ENCODE peak calls at places on chromosomes 13 and 19, in eight cellular contexts. B, M, N, U, V, D, K and E are unnamed samples.

GRCh38 chr19:21751379-21751778 is 16.0 kb downstream of the ZNF100 start:
- DNase-seq in B (peak), M (no peak), N (no peak), U (peak), V (no peak), D (no peak), K (peak), E (peak)

GRCh38 chr13:27455331-27455855 is 5.0 kb upstream of the MTIF3 start:
- DNase-seq in B (no peak), M (no peak), N (no peak), U (no peak), V (no peak), D (peak), K (no peak), E (no peak)

GRCh38 chr13:70016116-70016515 is 91.5 kb upstream of the ATXN8OS start:
- DNase-seq in B (no peak), M (no peak), N (no peak), U (no peak), V (peak), D (no peak), K (no peak), E (no peak)

GRCh38 chr13:39364797-39365468 is 238.1 kb downstream of the LHFPL6 start:
- DNase-seq in B (no peak), M (no peak), N (no peak), U (peak), V (peak), D (no peak), K (peak), E (peak)

GRCh38 chr19:14405758-14406644 is 13.1 kb downstream of the DDX39A start:
- DNase-seq in B (peak), M (no peak), N (peak), U (peak), V (peak), D (peak), K (peak), E (peak)

GRCh38 chr13:74306496-74306895 is 172.3 kb upstream of the KLF12 start:
- DNase-seq in B (no peak), M (no peak), N (no peak), U (peak), V (no peak), D (no peak), K (no peak), E (peak)

GRCh38 chr19:6059396-6059947 is 50.8 kb downstream of the RFX2 start:
- DNase-seq in B (no peak), M (no peak), N (no peak), U (no peak), V (no peak), D (no peak), K (no peak), E (no peak)

GRCh38 chr19:13843104-13843921 is 33.6 kb upstream of the NANOS3 start:
- DNase-seq in B (no peak), M (no peak), N (peak), U (peak), V (peak), D (no peak), K (no peak), E (no peak)

GRCh38 chr13:111916201-111916600 is 150.7 kb upstream of the SOX1 start:
- DNase-seq in B (no peak), M (no peak), N (no peak), U (no peak), V (no peak), D (no peak), K (no peak), E (no peak)

GRCh38 chr19:2648528-2648937 is 54.0 kb downstream of the GNG7 start:
- DNase-seq in B (no peak), M (peak), N (peak), U (peak), V (peak), D (peak), K (peak), E (peak)

GRCh38 chr19:32519023-32519422 is 62.0 kb upstream of the PDCD5 start:
- DNase-seq in B (no peak), M (no peak), N (no peak), U (no peak), V (no peak), D (no peak), K (no peak), E (peak)

GRCh38 chr19:5231857-5232503 is 108.6 kb downstream of the PTPRS start:
- DNase-seq in B (no peak), M (no peak), N (no peak), U (peak), V (no peak), D (no peak), K (no peak), E (peak)

GRCh38 chr19:46466536-46467199 is 4.7 kb downstream of the PNMA8A start:
- DNase-seq in B (peak), M (peak), N (peak), U (peak), V (no peak), D (peak), K (peak), E (peak)